ENCODE peak calls at places on chromosomes 2 and 18, in seven cellular contexts. N is H9, D is GM23248, W is aorta, A is SJSA1, F is lower lobe of right lung, O is adrenal gland. S is an unnamed sample.

GRCh38 chr18:55384115-55384514 is 203.9 kb downstream of the TCF4 start:
- DNase-seq in A (no peak), O (no peak), F (no peak), D (no peak), W (no peak), N (no peak), S (no peak)

GRCh38 chr18:76557026-76557575 is 62.1 kb upstream of the ZNF516 start:
- DNase-seq in N (no peak), A (no peak), W (no peak), D (no peak), O (no peak), F (no peak), S (no peak)

GRCh38 chr2:230700447-230700846 is 12.2 kb upstream of the CAB39 start:
- DNase-seq in D (peak; percentile 57), A (no peak), W (no peak), O (no peak), F (no peak), N (no peak), S (no peak)

GRCh38 chr2:223905996-223906395 is 39.1 kb downstream of the WDFY1 start:
- DNase-seq in D (no peak), O (no peak), A (no peak), N (no peak), F (no peak), W (no peak), S (no peak)

GRCh38 chr2:229191413-229191812 is 79.7 kb downstream of the PID1 start:
- DNase-seq in F (no peak), D (no peak), W (no peak), A (no peak), O (no peak), N (no peak), S (no peak)

GRCh38 chr18:55839350-55839749 is 251.4 kb upstream of the TCF4 start:
- DNase-seq in F (no peak), D (peak; percentile 83), N (no peak), A (no peak), W (no peak), O (no peak), S (no peak)

GRCh38 chr2:101135412-101136296 is 15.5 kb downstream of the TBC1D8 start:
- DNase-seq in O (no peak), F (no peak), A (no peak), D (no peak), W (no peak), N (peak; percentile 64), S (no peak)

GRCh38 chr2:234676859-234677450 is 180.1 kb upstream of the ARL4C start:
- DNase-seq in O (no peak), F (no peak), A (no peak), N (peak; percentile 47), W (no peak), D (no peak), S (no peak)

GRCh38 chr18:11733031-11733430 is 44.0 kb downstream of the GNAL start:
- DNase-seq in O (peak; percentile 73), F (peak; percentile 84), D (peak; percentile 70), N (peak; percentile 83), W (peak; percentile 79), A (peak; percentile 67), S (peak; percentile 35)

GRCh38 chr2:29113891-29114321 is 1.3 kb upstream of the CLIP4 start:
- DNase-seq in A (peak; percentile 73), N (no peak), W (peak; percentile 89), D (peak; percentile 87), O (peak; percentile 38), F (peak; percentile 80), S (peak; percentile 18)

GRCh38 chr18:28789460-28789859 is 612.5 kb upstream of the CDH2 start:
- DNase-seq in A (no peak), F (no peak), O (no peak), N (no peak), D (peak; percentile 35), W (no peak), S (no peak)

GRCh38 chr2:198762456-198762855 is 695.3 kb downstream of the SATB2 start:
- DNase-seq in W (no peak), O (no peak), N (no peak), D (peak; percentile 18), A (no peak), F (no peak), S (no peak)

GRCh38 chr18:43800584-43800983 is 523.3 kb upstream of the SYT4 start:
- DNase-seq in N (no peak), O (no peak), A (no peak), D (no peak), W (no peak), F (no peak), S (no peak)

GRCh38 chr18:9627642-9628041 is 13.3 kb upstream of the PPP4R1 start:
- DNase-seq in N (no peak), A (no peak), D (peak; percentile 72), O (no peak), W (no peak), F (no peak), S (no peak)

GRCh38 chr2:54725343-54726099 is 2.1 kb downstream of the EML6 start:
- DNase-seq in D (no peak), W (no peak), N (no peak), F (no peak), O (no peak), A (no peak), S (no peak)

GRCh38 chr2:29014811-29015414 is 33.8 kb downstream of the TOGARAM2 start:
- DNase-seq in F (peak; percentile 65), O (no peak), D (peak; percentile 23), W (no peak), A (no peak), N (no peak), S (no peak)

GRCh38 chr2:3460831-3461544 is 58.3 kb downstream of the ADI1 start:
- DNase-seq in N (peak; percentile 27), A (peak; percentile 31), O (no peak), W (no peak), D (no peak), F (peak; percentile 41), S (peak; percentile 18)
- H3K27ac ChIP-seq in N (no peak overlapping the region), A (no peak overlapping the region), O (no peak overlapping the region), W (no peak overlapping the region), D (no peak overlapping the region), F (no peak overlapping the region), S (peak overlapping the region; percentile 45)

DNA sequence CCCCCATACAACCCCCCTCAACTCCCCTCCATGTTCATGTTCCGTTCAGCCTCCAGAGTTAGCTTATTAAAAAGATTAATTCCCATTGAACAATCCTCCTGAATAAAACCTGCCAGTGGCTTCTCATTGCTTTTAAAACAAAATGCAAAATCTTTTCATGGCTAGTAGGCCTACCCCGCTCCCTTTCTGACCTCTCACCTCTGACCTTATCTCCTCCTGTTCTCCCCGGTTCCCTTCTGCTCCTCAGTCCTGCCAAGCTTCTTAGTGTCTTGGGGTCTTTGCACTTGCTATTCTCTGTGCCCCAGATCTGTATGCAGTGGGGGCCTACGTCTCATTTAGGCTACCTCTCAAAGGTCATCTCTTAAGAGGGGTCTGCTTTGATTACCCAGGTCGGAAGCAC is 64.3 kb downstream of the RHOB start:
- DNase-seq in D (no peak), F (no peak), A (no peak), W (no peak), O (no peak), N (no peak), S (no peak)
- H3K4me1 ChIP-seq in D (peaks cover 21% of the 10 kb centered on the region), F (no peaks in the 10 kb centered on the region), A (peaks cover 42% of the 10 kb centered on the region), W (no peaks in the 10 kb centered on the region), O (no peaks in the 10 kb centered on the region), N (no peaks in the 10 kb centered on the region), S (no peaks in the 10 kb centered on the region)

DNA sequence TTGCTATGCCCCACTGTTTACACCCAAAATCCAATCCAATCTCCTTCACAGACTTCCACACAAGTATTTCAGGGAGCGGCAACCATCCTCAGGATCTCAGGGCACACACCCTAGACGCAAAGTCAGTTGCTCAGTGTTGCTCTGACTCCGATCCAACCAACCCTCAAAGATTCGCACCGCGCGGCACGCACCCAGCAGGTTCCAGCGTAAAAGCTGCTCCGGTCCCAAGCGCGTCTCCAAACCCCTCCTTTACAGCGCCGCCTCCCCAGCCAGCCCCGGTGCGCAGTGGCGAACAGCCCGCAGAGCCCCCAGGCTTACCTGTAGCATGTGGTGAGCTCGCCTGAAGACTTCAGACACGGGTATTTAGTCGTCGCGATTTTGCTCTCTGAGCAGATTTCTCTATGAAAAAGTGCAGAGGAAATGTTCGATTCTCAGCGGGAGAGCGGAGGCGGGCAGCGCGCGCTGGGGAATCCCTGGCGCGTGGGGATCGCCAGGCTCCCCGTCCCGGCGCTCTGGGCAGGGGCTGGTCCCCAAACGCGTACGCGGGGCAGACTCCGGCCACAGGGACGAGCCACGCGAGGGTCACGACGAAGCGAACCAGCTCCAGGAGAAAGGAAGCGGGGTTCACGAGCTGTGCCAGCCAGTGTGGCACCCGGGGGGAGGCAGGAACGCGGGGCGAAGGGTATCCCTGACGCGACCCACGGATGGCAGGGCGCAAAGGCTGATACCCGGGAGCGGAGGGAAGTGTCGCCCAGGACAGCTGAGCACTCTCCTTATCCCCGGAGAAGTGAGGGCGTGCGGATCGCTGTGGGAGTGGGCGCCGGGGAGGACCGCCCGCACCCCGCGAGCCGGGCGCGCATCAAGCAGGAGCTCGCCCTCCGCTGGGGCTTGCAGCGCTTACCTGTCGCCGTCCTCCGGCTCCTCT is 650 bp downstream of the CCBE1 start:
- DNase-seq in D (peak; percentile 69), W (no peak), F (no peak), N (peak; percentile 74), O (peak; percentile 35), A (no peak), S (peak; percentile 17)
- H3K27me3 ChIP-seq in D (no peaks in the 10 kb centered on the region), W (no peaks in the 10 kb centered on the region), F (peaks cover 40% of the 10 kb centered on the region), N (peaks cover 25% of the 10 kb centered on the region), O (no peaks in the 10 kb centered on the region), A (no peaks in the 10 kb centered on the region), S (no peaks in the 10 kb centered on the region)

DNA sequence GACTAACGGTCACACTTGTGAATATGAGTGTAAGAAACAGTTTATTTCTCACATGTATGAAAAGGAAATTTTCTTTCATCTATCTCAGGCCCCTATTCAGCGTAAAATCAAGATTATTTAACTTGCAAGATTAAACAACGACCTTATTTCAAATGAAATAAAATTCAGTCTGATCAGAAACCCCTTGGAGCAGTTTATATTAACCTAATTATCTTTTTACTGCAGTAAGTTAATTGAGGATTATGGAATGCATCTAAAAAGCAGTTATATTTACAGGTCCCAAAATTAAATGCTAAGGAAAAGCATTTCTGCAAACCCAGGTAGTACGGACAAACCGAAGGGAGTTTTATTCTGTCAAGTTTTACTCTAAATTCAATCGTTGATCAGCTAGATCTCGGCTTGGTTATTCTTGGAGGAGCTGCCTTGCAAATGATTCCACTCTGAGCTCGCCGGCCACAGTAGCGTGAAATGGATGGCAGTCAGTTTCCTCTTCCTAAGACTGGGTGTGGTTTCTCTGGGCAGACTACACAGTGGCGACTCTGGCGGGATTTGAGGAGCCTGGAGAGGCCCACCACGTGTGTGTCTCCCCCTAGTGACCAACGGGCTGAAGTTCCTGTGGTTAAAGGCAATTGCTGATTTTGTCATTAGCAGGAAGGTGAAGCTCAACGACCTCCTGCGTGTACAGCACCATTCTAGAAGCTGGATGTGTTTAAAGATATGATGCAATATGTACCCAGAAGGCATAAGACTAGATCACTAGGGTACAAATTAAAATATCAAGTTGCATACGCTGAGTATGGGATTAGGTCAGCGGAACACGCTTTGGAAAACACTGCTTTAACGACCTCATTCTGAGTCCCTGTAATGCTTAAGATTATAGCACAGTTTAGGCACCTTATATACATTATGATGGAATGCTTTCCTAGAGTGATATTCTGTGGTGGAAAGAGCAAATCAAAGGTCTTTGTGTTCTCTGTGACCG is 36.4 kb downstream of the PRKRA start:
- DNase-seq in W (peak; percentile 93), O (peak; percentile 87), D (peak; percentile 97), F (peak; percentile 90), N (peak; percentile 91), A (peak; percentile 93), S (peak; percentile 92)
- H3K27ac ChIP-seq in W (peak overlapping the region; percentile 83), O (peak overlapping the region; percentile 93), D (peak overlapping the region; percentile 90), F (peak overlapping the region; percentile 93), N (peak overlapping the region; percentile 47), A (peak overlapping the region; percentile 99), S (peak overlapping the region; percentile 97)

GRCh38 chr2:119735565-119735964 is 24.2 kb upstream of the PTPN4 start:
- DNase-seq in A (no peak), O (no peak), D (no peak), N (no peak), F (no peak), W (no peak), S (no peak)
- H3K4me1 ChIP-seq in A (no peaks in the 10 kb centered on the region), O (no peaks in the 10 kb centered on the region), D (no peaks in the 10 kb centered on the region), N (no peaks in the 10 kb centered on the region), F (no peaks in the 10 kb centered on the region), W (no peaks in the 10 kb centered on the region), S (no peaks in the 10 kb centered on the region)